ENCODE peak calls at places on chromosomes 1 and 21, in four cellular contexts. D is K562, W is GM12878, S is HepG2. J is an unnamed sample.

GRCh38 chr21:45529785-45530422 is 12.3 kb downstream of the SLC19A1 start:
- DNase-seq in S (no peak), D (no peak), W (no peak), J (no peak)

GRCh38 chr1:30133414-30134055 is 589.9 kb downstream of the MATN1 start:
- DNase-seq in S (no peak), W (no peak), D (no peak), J (no peak)

GRCh38 chr1:46687095-46687659 is 15.5 kb downstream of the TEX38 start:
- DNase-seq in D (no peak), S (no peak), W (no peak), J (no peak)

GRCh38 chr1:199073166-199073565 is 434.3 kb downstream of the PTPRC start:
- DNase-seq in W (no peak), S (no peak), D (no peak), J (no peak)

GRCh38 chr1:244605835-244606234 is 47.1 kb upstream of the DESI2 start:
- DNase-seq in D (no peak), W (no peak), S (no peak), J (no peak)

GRCh38 chr1:205396972-205397616 is 24.8 kb downstream of the LEMD1 start:
- DNase-seq in S (peak), D (peak), W (peak), J (peak)

GRCh38 chr1:50873458-50874187 is 86.4 kb downstream of the FAF1 start:
- DNase-seq in D (peak), S (peak), W (peak), J (peak)

GRCh38 chr21:42557420-42557819 is 43.8 kb downstream of the SLC37A1 start:
- DNase-seq in D (no peak), W (no peak), S (no peak), J (no peak)

GRCh38 chr21:31164713-31165694 is 126.7 kb upstream of the KRTAP19-8 start:
- DNase-seq in S (no peak), D (no peak), W (no peak), J (no peak)

GRCh38 chr1:175234639-175235038 is 42.1 kb upstream of the KIAA0040 start:
- DNase-seq in S (no peak), D (no peak), W (no peak), J (no peak)

GRCh38 chr1:200856716-200857352 is 15.9 kb upstream of the GPR25 start:
- DNase-seq in D (no peak), W (no peak), S (no peak), J (no peak)

GRCh38 chr1:196105901-196106300 is 502.3 kb downstream of the KCNT2 start:
- DNase-seq in W (no peak), S (no peak), D (no peak), J (no peak)

GRCh38 chr1:64849942-64850341 is 105.1 kb downstream of the RAVER2 start:
- DNase-seq in D (no peak), S (no peak), W (no peak), J (no peak)

GRCh38 chr1:75519626-75520025 is 91.3 kb downstream of the SLC44A5 start:
- DNase-seq in D (no peak), W (no peak), S (no peak), J (no peak)

GRCh38 chr1:46520063-46520911 is 30.7 kb downstream of the DMBX1 start:
- DNase-seq in D (peak), W (no peak), S (peak), J (peak)

GRCh38 chr1:157154940-157155514 is 16.8 kb upstream of the ETV3 start:
- DNase-seq in D (peak), S (peak), W (no peak), J (peak)

GRCh38 chr1:226903819-226904710 is 33.6 kb downstream of the PSEN2 start:
- DNase-seq in S (no peak), D (no peak), W (no peak), J (no peak)

GRCh38 chr21:33030633-33031032 is 4.9 kb downstream of the OLIG2 start:
- DNase-seq in D (no peak), W (no peak), S (no peak), J (no peak)

GRCh38 chr1:227959325-227959860 is 11.7 kb upstream of the WNT9A start:
- DNase-seq in D (no peak), S (no peak), W (no peak), J (peak)

GRCh38 chr1:108199231-108199657 is 899 bp downstream of the SLC25A24 start:
- DNase-seq in W (no peak), D (peak), S (peak), J (peak)

GRCh38 chr21:46004168-46004861 is 22.7 kb downstream of the COL6A1 start:
- DNase-seq in W (no peak), D (no peak), S (no peak), J (no peak)

GRCh38 chr1:204600968-204601367 is 84.6 kb downstream of the LRRN2 start:
- DNase-seq in S (no peak), D (peak), W (no peak), J (peak)

GRCh38 chr1:6209661-6210605 is 4.0 kb downstream of the RNF207 start:
- DNase-seq in D (peak), W (no peak), S (no peak), J (peak)

GRCh38 chr21:22791986-22792560 is 1793.9 kb downstream of the NCAM2 start:
- DNase-seq in W (no peak), D (peak), S (peak), J (peak)

DNA sequence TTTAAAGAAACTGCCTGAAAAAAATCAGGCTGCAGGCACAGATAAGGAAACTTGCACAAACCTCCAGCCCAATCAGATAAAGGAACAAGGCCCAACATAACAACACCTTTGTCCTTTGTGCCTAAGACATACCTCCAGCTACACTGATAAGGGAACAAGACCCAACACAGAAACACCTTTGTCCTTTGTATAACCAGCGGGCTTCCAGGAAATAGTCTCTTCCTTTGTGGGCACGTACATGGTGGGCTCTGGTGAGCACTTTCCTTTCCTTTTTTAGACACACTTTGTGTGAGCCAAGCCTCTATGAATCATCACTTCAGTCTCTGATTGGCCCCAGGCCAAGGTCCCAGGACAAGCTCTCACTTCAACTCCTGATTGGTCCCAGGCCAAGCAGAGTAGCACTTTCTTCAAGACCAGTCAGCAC is 23.6 kb downstream of the ZNF670 start:
- DNase-seq in W (no peak), S (peak), D (peak), J (no peak)
- TF ChIP-seq JUNB in W (no peak), S (no peak), D (no peak), J (no peak)

GRCh38 chr1:37070126-37070525 is 35.8 kb upstream of the GRIK3 start:
- DNase-seq in W (no peak), S (no peak), D (no peak), J (no peak)
- TF ChIP-seq REST in W (no peak), S (no peak), D (no peak), J (no peak)

GRCh38 chr1:155015527-155016230 is 13.1 kb downstream of the ZBTB7B start:
- DNase-seq in W (no peak), D (no peak), S (no peak), J (no peak)

GRCh38 chr1:155016231-155016831 is 13.7 kb downstream of the ZBTB7B start:
- DNase-seq in S (no peak), W (no peak), D (no peak), J (no peak)

GRCh38 chr1:155017946-155018316 is 15.3 kb downstream of the ZBTB7B start:
- DNase-seq in S (no peak), W (no peak), D (no peak), J (no peak)

GRCh38 chr1:155018617-155019348 is 14.8 kb downstream of the DCST2 start:
- DNase-seq in D (no peak), W (no peak), S (no peak), J (no peak)

GRCh38 chr1:155017021-155017945 is 14.7 kb downstream of the ZBTB7B start:
- DNase-seq in W (peak), D (peak), S (peak), J (peak)
- H2AFZ ChIP-seq in W (peak), D (peak), S (no peak), J (no peak)

DNA sequence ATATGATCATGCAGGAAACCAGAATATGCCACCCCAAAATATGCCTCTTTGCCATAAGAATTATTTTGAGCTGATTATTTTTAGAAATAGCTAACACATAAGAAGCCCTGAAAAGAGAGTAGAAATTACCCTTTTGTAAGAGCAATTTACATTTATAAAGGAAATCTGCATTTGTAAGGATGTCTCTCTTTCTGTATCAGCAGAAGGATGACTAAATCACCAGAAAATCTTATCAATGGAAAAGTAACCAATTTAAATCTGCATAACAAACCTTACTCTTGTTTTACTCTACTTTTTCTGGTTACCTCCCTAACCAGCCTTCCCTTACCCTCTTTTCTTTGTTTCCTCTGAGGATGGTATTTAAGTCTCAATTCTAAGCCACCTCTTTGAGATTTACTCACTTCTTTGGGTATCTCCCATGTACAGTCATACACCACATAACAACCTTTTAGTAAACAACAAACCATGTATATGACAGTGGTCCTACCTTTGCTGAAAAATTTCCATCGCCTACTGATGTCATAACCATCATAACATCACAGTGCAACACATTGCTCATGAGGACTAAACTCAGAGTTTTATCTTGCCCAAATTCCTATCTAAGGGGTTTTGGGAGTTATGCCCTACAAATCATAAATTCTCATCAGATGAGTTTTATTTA is 126.6 kb upstream of the PLPPR4 start:
- DNase-seq in D (no peak), W (no peak), S (no peak), J (peak)
- TF ChIP-seq JUNB in D (no peak), W (no peak), S (no peak), J (no peak)

DNA sequence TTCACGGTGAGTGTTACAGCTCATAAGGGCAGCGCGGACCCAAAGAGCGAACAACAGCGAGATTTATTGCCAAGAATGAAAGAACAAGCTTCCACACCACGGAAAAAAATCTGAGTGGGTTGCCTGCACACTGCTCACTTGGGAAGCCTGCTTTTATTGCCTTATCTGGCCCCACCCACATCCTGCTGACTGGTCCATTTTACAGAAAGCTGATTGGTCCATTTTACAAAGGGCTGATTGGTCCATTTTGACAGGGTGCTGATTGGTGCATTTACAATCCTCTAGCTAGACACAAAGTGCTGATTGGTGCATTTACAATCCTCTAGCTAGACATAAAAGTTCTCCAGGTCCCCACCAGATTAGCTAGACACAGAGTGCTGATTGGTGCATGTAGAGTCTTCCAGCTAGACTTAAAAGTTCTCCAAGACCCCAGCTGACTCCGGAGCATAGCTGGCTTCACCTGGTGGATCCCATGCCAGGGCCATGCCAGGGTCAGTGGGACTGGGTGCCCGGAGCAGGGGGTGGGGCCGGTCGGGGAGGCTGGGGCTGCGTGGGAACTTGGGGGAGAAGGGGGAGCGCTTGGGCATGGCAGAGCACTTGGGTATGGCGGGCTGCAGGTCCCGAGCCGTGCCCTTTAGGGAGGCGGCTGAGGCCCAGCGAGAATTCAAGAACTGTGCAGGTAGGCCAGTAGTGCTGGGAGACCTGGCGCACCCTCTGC is 75.4 kb upstream of the ATP1A1 start:
- DNase-seq in D (no peak), W (no peak), S (no peak), J (no peak)
- TF ChIP-seq REST in D (no peak), W (no peak), S (no peak), J (no peak)

GRCh38 chr1:53073287-53073686 is 11.3 kb downstream of the PODN start:
- DNase-seq in S (no peak), W (no peak), D (no peak), J (no peak)

GRCh38 chr1:53074313-53075154 is 12.5 kb downstream of the PODN start:
- DNase-seq in W (no peak), D (no peak), S (no peak), J (no peak)

GRCh38 chr1:53075761-53076163 is 13.7 kb downstream of the PODN start:
- DNase-seq in W (no peak), D (no peak), S (peak), J (no peak)

GRCh38 chr1:53075206-53075605 is 13.2 kb downstream of the PODN start:
- DNase-seq in S (no peak), D (no peak), W (no peak), J (no peak)

DNA sequence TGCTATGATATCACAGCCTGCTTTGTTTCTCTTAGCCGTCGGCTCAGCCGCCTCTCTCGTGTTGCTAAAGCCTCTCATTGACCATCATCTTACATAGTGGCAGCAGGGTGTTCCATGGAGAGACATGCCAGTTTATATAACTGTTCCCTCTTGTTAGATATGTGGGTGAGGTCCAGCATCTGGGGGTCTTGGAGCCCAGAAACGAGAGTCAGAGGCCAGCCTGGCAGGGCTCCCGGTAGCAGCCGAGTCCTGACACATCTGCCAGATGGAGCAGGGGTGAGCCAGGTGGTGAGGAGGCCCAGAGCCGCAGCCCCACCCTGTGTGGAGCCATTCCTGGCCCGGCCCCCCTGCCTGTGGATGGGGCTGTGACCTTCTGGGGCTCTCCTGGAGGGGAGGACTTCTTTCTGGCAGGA is 11.9 kb downstream of the PODN start:
- DNase-seq in W (no peak), S (no peak), D (no peak), J (no peak)
- H2AFZ ChIP-seq in W (no peak), S (no peak), D (no peak), J (no peak)

DNA sequence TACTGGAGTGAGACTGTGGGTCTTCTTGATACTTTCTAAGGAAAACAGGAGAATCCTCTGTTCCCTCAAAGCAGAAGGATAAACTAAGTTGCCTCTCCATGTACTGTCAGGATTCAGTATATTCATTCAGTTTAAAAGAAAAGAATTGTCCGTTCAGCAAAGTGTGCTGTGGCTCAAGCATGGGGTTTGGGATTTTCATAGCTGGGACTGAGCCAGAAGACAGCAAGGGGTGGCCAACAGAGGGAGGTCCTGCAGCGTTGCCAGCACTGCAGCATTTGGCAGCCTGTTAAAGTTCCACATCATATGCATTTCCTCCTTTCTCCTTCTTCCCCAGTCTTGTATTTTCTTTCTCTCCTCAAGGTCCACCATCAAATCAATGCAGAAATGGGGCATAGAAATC is 75.1 kb downstream of the DTL start:
- DNase-seq in D (no peak), S (no peak), W (no peak), J (no peak)
- TF ChIP-seq JUNB in D (no peak), S (no peak), W (no peak), J (no peak)